ENCODE peak calls at places on chromosomes 12 and 14, in seven cellular contexts. Z is IMR-90; Q is lung; P is stomach; W is body of pancreas; C is CD8-positive, alpha-beta T cell; X is left ventricle myocardium inferior. O is an unnamed sample.
A peak's percentile ranks its signal among the peaks of the same experiment; 100 is the strongest.

GRCh38 chr14:50011242-50011641 is 105.1 kb downstream of the VCPKMT start:
- DNase-seq in W (no peak), Q (no peak), Z (no peak), X (no peak), C (no peak), P (no peak), O (no peak)

GRCh38 chr12:52789637-52790426 is 6.1 kb downstream of the KRT3 start:
- DNase-seq in X (no peak), Z (no peak), P (peak; percentile 39), W (peak; percentile 30), Q (no peak), C (no peak), O (no peak)

GRCh38 chr14:54901380-54902142 is 1.1 kb downstream of the GCH1 start:
- DNase-seq in W (no peak), Q (no peak), P (no peak), C (peak; percentile 14), Z (no peak), X (no peak), O (no peak)

GRCh38 chr14:72599579-72600470 is 294.1 kb downstream of the DPF3 start:
- DNase-seq in C (no peak), P (no peak), X (no peak), W (no peak), Z (no peak), Q (no peak), O (no peak)

GRCh38 chr14:38127784-38128183 is 79.9 kb upstream of the SSTR1 start:
- DNase-seq in W (no peak), Z (peak; percentile 47), C (no peak), X (no peak), P (no peak), Q (no peak), O (no peak)

GRCh38 chr12:132132609-132133430 is 11.3 kb downstream of the DDX51 start:
- DNase-seq in P (no peak), Z (no peak), Q (no peak), W (no peak), X (no peak), C (no peak), O (no peak)

GRCh38 chr12:109951751-109952150 is 44.4 kb downstream of the GIT2 start:
- DNase-seq in C (no peak), X (peak; percentile 60), Q (no peak), P (no peak), Z (peak; percentile 98), W (peak; percentile 97), O (no peak)

GRCh38 chr14:80959448-80960006 is 4.1 kb downstream of the TSHR start:
- DNase-seq in Q (no peak), P (no peak), Z (no peak), C (peak; percentile 46), X (no peak), W (no peak), O (no peak)

GRCh38 chr12:3138896-3139590 is 61.9 kb downstream of the TSPAN9 start:
- DNase-seq in X (no peak), Z (no peak), C (no peak), W (no peak), P (no peak), Q (no peak), O (no peak)

GRCh38 chr12:53989227-53990113 is 4.5 kb downstream of the HOXC10 start:
- DNase-seq in P (no peak), X (no peak), C (no peak), Z (peak; percentile 45), W (no peak), Q (no peak), O (no peak)

GRCh38 chr12:2295941-2296461 is 243.2 kb downstream of the CACNA1C start:
- DNase-seq in Q (no peak), X (no peak), C (no peak), P (no peak), W (no peak), Z (peak; percentile 89), O (no peak)

GRCh38 chr12:29762637-29763300 is 21.0 kb downstream of the TMTC1 start:
- DNase-seq in Q (no peak), Z (no peak), C (no peak), P (no peak), W (no peak), X (peak; percentile 64), O (no peak)

GRCh38 chr12:41476499-41476898 is 288.4 kb downstream of the PDZRN4 start:
- DNase-seq in X (no peak), Q (no peak), W (no peak), C (no peak), Z (no peak), P (no peak), O (no peak)

GRCh38 chr12:31009976-31010375 is 63.7 kb upstream of the DDX11 start:
- DNase-seq in C (no peak), Z (no peak), P (no peak), W (no peak), Q (no peak), X (no peak), O (no peak)

GRCh38 chr12:49748306-49748705 is 6.9 kb downstream of the TMBIM6 start:
- DNase-seq in C (no peak), P (no peak), X (no peak), W (no peak), Q (no peak), Z (peak; percentile 42), O (no peak)

GRCh38 chr12:43921666-43922337 is 85.9 kb downstream of the TMEM117 start:
- DNase-seq in W (no peak), Z (peak; percentile 52), X (no peak), C (no peak), Q (no peak), P (no peak), O (no peak)

GRCh38 chr12:100799770-100800169 is 5.2 kb downstream of the ANO4 start:
- DNase-seq in C (no peak), X (no peak), P (no peak), Q (no peak), W (no peak), Z (peak; percentile 75), O (no peak)

GRCh38 chr12:1217191-1217949 is 226.3 kb downstream of the ERC1 start:
- DNase-seq in C (no peak), Q (no peak), P (no peak), W (no peak), X (no peak), Z (peak; percentile 79), O (no peak)

GRCh38 chr12:117874842-117875434 is 93.9 kb downstream of the KSR2 start:
- DNase-seq in C (peak; percentile 53), W (peak; percentile 78), X (peak; percentile 63), Z (peak; percentile 35), P (peak; percentile 74), Q (peak; percentile 65), O (peak; percentile 82)

GRCh38 chr14:23149745-23150144 is 30.7 kb upstream of the CEBPE start:
- DNase-seq in X (no peak), Z (no peak), P (no peak), Q (no peak), W (no peak), C (no peak), O (no peak)

GRCh38 chr14:23147676-23148075 is 28.6 kb upstream of the CEBPE start:
- DNase-seq in X (no peak), C (no peak), P (peak; percentile 54), W (peak; percentile 66), Z (peak; percentile 42), Q (no peak), O (no peak)

GRCh38 chr14:23146980-23147379 is 27.9 kb upstream of the CEBPE start:
- DNase-seq in C (no peak), X (no peak), W (no peak), Z (no peak), Q (no peak), P (no peak), O (no peak)

GRCh38 chr14:23146423-23146910 is 27.4 kb upstream of the CEBPE start:
- DNase-seq in X (no peak), Q (no peak), Z (no peak), C (no peak), W (no peak), P (no peak), O (peak; percentile 74)

DNA sequence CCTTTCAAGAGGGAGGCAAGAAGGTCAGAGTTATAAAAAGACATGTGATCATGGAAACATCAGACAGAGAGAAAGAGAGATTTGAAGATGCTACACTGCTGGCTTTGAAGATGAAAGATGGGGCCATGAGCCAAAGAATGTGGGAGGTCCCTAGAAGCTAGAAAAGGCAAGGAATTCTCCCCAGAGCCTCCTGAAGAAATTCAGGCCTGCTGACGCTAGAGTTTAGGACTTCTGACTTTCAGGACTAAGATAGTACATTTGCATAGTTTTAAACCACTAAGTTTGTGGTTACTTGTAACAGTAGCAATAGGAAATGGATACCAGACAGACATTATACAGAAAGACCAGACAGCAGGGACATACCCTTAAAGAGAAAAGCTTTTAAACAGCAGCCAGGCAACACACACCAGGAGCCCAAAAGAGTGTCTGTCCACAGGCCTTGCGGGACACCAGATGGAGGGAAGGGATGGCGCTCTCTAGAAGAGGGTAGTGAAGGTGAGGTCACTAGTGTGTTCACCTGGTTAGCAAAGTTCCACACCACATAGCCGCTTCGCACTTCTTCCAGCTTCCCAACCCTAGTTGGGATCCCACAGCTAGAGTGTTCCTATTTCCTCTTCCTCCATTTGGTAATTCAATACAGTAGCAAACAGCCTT is 29.7 kb upstream of the CEBPE start:
- DNase-seq in W (no peak), C (no peak), Z (no peak), X (no peak), Q (no peak), P (no peak), O (no peak)
- H3K4me1 ChIP-seq in W (peaks cover 31% of the 10 kb centered on the region), C (peaks cover 11% of the 10 kb centered on the region), Z (no peaks in the 10 kb centered on the region), X (peaks cover 67% of the 10 kb centered on the region), Q (peaks cover 6% of the 10 kb centered on the region), P (peaks cover 68% of the 10 kb centered on the region), O (peaks cover 35% of the 10 kb centered on the region)

GRCh38 chr12:90229771-90230170 is 521.1 kb upstream of the ATP2B1 start:
- DNase-seq in Z (no peak), P (no peak), Q (no peak), C (no peak), X (no peak), W (no peak), O (no peak)

GRCh38 chr12:90235642-90236041 is 527.0 kb upstream of the ATP2B1 start:
- DNase-seq in Z (no peak), C (no peak), P (no peak), X (no peak), Q (no peak), W (no peak), O (no peak)

GRCh38 chr12:90237841-90238240 is 529.2 kb upstream of the ATP2B1 start:
- DNase-seq in W (no peak), Z (no peak), P (no peak), Q (no peak), C (no peak), X (no peak), O (no peak)

GRCh38 chr12:90234455-90234854 is 525.8 kb upstream of the ATP2B1 start:
- DNase-seq in X (no peak), Q (no peak), P (no peak), C (no peak), W (no peak), Z (peak; percentile 9), O (no peak)

GRCh38 chr12:90233168-90234100 is 524.8 kb upstream of the ATP2B1 start:
- DNase-seq in P (no peak), Q (no peak), C (no peak), X (no peak), Z (no peak), W (no peak), O (no peak)
- H3K4me1 ChIP-seq in P (no peaks in the 10 kb centered on the region), Q (no peaks in the 10 kb centered on the region), C (no peaks in the 10 kb centered on the region), X (no peaks in the 10 kb centered on the region), Z (peaks cover 2% of the 10 kb centered on the region), W (no peaks in the 10 kb centered on the region), O (peaks cover 8% of the 10 kb centered on the region)

GRCh38 chr14:88611878-88612277 is 49.0 kb downstream of the ZC3H14 start:
- DNase-seq in P (no peak), X (no peak), Q (no peak), W (no peak), C (no peak), Z (peak; percentile 49), O (no peak)
- H3K4me1 ChIP-seq in P (peaks cover 21% of the 10 kb centered on the region), X (peaks cover 13% of the 10 kb centered on the region), Q (peaks cover 1% of the 10 kb centered on the region), W (peaks cover 20% of the 10 kb centered on the region), C (no peaks in the 10 kb centered on the region), Z (peaks cover 8% of the 10 kb centered on the region), O (peaks cover 16% of the 10 kb centered on the region)

GRCh38 chr12:111819191-111820158 is 22.6 kb upstream of the MAPKAPK5 start:
- DNase-seq in W (no peak), C (no peak), Z (no peak), Q (no peak), P (no peak), X (no peak), O (peak; percentile 54)
- H3K4me1 ChIP-seq in W (no peaks in the 10 kb centered on the region), C (no peaks in the 10 kb centered on the region), Z (no peaks in the 10 kb centered on the region), Q (no peaks in the 10 kb centered on the region), P (peaks cover 22% of the 10 kb centered on the region), X (peaks cover 16% of the 10 kb centered on the region), O (peaks cover 36% of the 10 kb centered on the region)

O was measured in Caco-2.